ENCODE peak calls at places on chromosome 18, in four cellular contexts. D, R, U and K are unnamed samples.
A peak's percentile ranks its signal among the peaks of the same experiment; 100 is the strongest.

GRCh38 chr18:40159141-40160017 is 1795.7 kb upstream of the PIK3C3 start:
- DNase-seq in D (no peak), R (no peak), U (no peak), K (no peak)

GRCh38 chr18:63869374-63869773 is 18.1 kb upstream of the SERPINB2 start:
- DNase-seq in D (no peak), R (no peak), U (no peak), K (no peak)

GRCh38 chr18:68607852-68608251 is 107.1 kb downstream of the TMX3 start:
- DNase-seq in D (no peak), R (no peak), U (no peak), K (no peak)

GRCh38 chr18:54215069-54215468 is 9.4 kb downstream of the MBD2 start:
- DNase-seq in D (no peak), R (no peak), U (no peak), K (no peak)

GRCh38 chr18:34222396-34223163 is 2.1 kb downstream of the NOL4 start:
- DNase-seq in D (peak; percentile 14), R (peak; percentile 85), U (no peak), K (no peak)

GRCh38 chr18:63162271-63163014 is 157.1 kb downstream of the BCL2 start:
- DNase-seq in D (no peak), R (no peak), U (no peak), K (no peak)

GRCh38 chr18:50644146-50644545 is 84.3 kb downstream of the MAPK4 start:
- DNase-seq in D (no peak), R (no peak), U (no peak), K (no peak)

GRCh38 chr18:49168970-49169619 is 218.3 kb upstream of the SMAD7 start:
- DNase-seq in D (no peak), R (no peak), U (no peak), K (no peak)

GRCh38 chr18:14769381-14769780 is 21.4 kb downstream of the ANKRD30B start:
- DNase-seq in D (no peak), R (no peak), U (no peak), K (no peak)

GRCh38 chr18:6679201-6679600 is 50.3 kb upstream of the ARHGAP28 start:
- DNase-seq in D (no peak), R (no peak), U (no peak), K (no peak)

GRCh38 chr18:40208951-40209350 is 1746.1 kb upstream of the PIK3C3 start:
- DNase-seq in D (no peak), R (no peak), U (no peak), K (no peak)

GRCh38 chr18:36323421-36323820 is 25.9 kb downstream of the FHOD3 start:
- DNase-seq in D (no peak), R (no peak), U (no peak), K (peak; percentile 50)

GRCh38 chr18:64407606-64408005 is 258.7 kb upstream of the LINC00305 start:
- DNase-seq in D (no peak), R (no peak), U (no peak), K (no peak)

GRCh38 chr18:12990128-12990485 is 1.1 kb upstream of the CEP192 start:
- DNase-seq in D (no peak), R (no peak), U (no peak), K (no peak)

DNA sequence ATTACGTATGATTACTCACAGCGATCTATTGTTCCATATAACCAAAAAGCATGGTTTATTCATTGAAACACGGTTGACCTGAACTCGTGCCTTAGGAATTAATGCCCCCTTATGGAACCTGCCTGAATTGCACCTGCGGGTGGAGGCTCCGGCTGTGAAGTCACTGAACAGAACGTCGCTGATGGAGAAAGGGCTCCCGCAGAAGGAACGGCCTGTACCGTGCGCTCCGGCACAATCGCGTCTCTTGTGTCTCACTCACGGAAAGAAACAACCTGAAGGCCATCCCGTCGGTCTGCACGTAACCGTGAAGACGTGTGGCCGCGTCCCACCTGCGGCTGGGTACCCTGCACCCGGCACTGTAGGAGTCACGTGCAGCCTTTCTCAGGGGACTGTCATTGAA is 133.1 kb downstream of the NFATC1 start:
- DNase-seq in D (peak; percentile 83), R (peak; percentile 66), U (peak; percentile 47), K (no peak)
- TF ChIP-seq POLR2A in D (no peak), R (no peak), U (no peak), K (no peak)

DNA sequence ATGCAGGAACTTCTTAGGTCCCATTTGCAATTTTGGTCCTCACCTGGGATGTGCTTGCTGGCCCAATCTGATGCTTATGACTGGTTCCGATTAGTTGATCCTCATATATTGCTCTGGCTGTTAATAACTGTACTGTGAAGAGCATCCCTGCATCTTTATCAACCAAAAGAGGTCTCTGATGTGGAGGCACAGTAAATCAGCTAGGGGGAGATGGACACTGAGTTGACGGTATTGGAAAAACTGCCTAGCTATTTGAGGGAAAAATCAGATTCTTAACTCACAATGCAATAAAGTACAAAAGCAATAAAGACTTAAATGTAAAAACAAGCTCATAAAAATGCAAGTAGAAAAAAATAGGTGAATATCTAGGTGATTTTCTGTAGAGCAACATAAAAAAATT is 188.0 kb upstream of the TCF4 start:
- DNase-seq in D (no peak), R (no peak), U (no peak), K (no peak)
- TF ChIP-seq CTCF in D (no peak), R (peak; percentile 6), U (no peak), K (no peak)

DNA sequence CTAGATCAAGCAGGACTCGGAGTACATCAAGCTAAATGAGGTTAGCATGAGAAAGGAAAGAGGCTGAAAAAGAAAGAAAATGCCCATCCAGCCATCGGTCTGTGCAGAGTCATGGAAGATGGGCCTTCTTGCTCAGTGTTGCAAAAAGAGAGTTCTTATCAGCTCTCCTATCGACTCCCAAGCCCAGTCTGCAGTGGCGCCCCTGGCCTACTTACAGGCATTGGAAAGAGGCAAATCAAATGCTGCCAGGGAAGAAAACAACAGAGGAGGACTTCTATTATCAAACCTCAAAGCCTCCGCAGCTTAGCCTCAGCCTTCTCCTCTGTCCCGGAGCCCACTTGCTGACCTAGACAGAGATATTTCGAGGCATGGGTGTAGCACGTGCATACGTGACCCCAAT is 66.0 kb downstream of the CDH2 start:
- DNase-seq in D (peak; percentile 68), R (no peak), U (peak; percentile 60), K (no peak)
- TF ChIP-seq POLR2A in D (no peak), R (no peak), U (peak; percentile 13), K (no peak)

GRCh38 chr18:73891572-73892421 is 255.8 kb downstream of the FBXO15 start:
- DNase-seq in D (no peak), R (peak; percentile 24), U (no peak), K (peak; percentile 90)
- TF ChIP-seq CTCF in D (no peak), R (no peak), U (no peak), K (no peak)

GRCh38 chr18:11976463-11976862 is 4.8 kb upstream of the IMPA2 start:
- DNase-seq in D (no peak), R (no peak), U (no peak), K (no peak)
- TF ChIP-seq POLR2A in D (no peak), R (no peak), U (no peak), K (no peak)

DNA sequence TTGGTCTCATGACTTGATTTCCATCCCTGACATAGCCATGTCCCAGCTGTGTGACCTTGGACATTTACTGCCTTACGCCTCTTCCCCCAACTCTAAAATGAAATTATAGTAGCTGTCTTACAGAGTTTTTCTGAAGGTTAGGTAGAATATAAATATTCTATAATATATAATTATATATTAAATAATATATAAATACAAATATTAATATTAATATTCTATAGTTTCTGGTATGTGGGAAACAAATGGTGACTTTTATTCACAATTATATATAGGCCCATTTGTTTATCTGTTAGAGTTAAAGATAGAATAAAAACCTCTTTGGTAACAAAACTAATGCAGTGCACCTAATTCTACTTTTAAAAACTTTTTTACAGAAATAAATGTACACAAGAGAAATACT is 1.7 kb downstream of the RBBP8 start:
- DNase-seq in D (no peak), R (no peak), U (no peak), K (no peak)
- TF ChIP-seq CTCF in D (no peak), R (no peak), U (no peak), K (no peak)